ENCODE peak calls at places on chromosomes 6 and 20, in four cellular contexts. H is GM23248, J is PC-3, V is GM23338. N is an unnamed sample. For H3K36me3, the result is how much of the 10 kb centered on the place peaks cover.

GRCh38 chr6:169328112-169328801 is 74.6 kb upstream of the THBS2 start:
- DNase-seq in V (no peak), H (peak), J (no peak), N (no peak)

GRCh38 chr20:9214676-9215075 is 145.8 kb downstream of the PLCB4 start:
- DNase-seq in V (no peak), H (peak), J (no peak), N (no peak)

GRCh38 chr6:137927777-137928218 is 60.7 kb downstream of the TNFAIP3 start:
- DNase-seq in V (no peak), H (no peak), J (no peak), N (no peak)

GRCh38 chr6:157089258-157089657 is 234.1 kb downstream of the TMEM242 start:
- DNase-seq in V (peak), J (no peak), H (peak), N (peak)

GRCh38 chr20:8215516-8215915 is 83.5 kb downstream of the PLCB1 start:
- DNase-seq in V (no peak), H (no peak), J (no peak), N (no peak)

GRCh38 chr6:44735631-44735963 is 348.1 kb downstream of the CDC5L start:
- DNase-seq in V (no peak), J (peak), H (peak), N (no peak)

GRCh38 chr6:24520929-24521546 is 26.3 kb downstream of the ALDH5A1 start:
- DNase-seq in J (peak), V (peak), H (peak), N (peak)

GRCh38 chr6:57224769-57225515 is 2.8 kb upstream of the RAB23 start:
- DNase-seq in H (peak), V (no peak), J (peak), N (no peak)

GRCh38 chr6:169200931-169201514 is 52.6 kb downstream of the THBS2 start:
- DNase-seq in H (no peak), J (no peak), V (no peak), N (no peak)

GRCh38 chr6:17964633-17965032 is 22.8 kb downstream of the KIF13A start:
- DNase-seq in J (no peak), H (no peak), V (no peak), N (no peak)

GRCh38 chr6:167571550-167571949 is 246.7 kb downstream of the TTLL2 start:
- DNase-seq in V (no peak), H (no peak), J (no peak), N (no peak)

GRCh38 chr6:167573461-167574215 is 248.8 kb downstream of the TTLL2 start:
- DNase-seq in J (no peak), V (no peak), H (no peak), N (no peak)

GRCh38 chr6:167572106-167572505 is 247.2 kb downstream of the TTLL2 start:
- DNase-seq in J (no peak), H (no peak), V (no peak), N (no peak)

GRCh38 chr6:167574431-167575097 is 249.7 kb downstream of the TTLL2 start:
- DNase-seq in J (no peak), V (no peak), H (no peak), N (no peak)

DNA sequence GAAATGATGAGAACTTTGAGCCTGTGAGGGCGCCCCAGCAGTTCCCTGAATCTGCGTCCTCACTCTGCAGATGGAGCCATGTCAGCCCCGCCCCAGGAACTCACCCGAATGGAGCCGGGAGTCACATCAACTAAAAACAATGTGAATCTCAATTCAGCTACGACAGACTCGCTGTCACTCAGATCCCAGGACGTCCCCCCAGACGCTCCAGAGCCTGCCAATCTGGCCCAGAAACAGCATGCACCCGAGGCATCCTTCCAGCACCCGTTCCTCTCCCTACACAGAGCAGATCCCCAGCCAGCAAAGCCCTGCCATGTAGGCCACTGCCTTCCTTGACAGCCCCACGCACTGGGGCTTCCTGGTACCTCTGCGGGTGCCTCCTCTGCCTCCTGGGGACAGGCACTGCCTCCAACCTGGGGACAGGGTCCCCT is 248.0 kb downstream of the TTLL2 start:
- DNase-seq in J (no peak), V (no peak), H (no peak), N (no peak)
- TF ChIP-seq EZH2 in J (no peak), V (no peak), H (no peak), N (no peak)

GRCh38 chr6:11851405-11851804 is 72.8 kb upstream of the ADTRP start:
- DNase-seq in V (no peak), J (peak), H (peak), N (no peak)

GRCh38 chr6:11854418-11855165 is 76.0 kb upstream of the ADTRP start:
- DNase-seq in H (peak), J (peak), V (no peak), N (no peak)

GRCh38 chr6:11855743-11856142 is 77.1 kb upstream of the ADTRP start:
- DNase-seq in J (no peak), H (no peak), V (no peak), N (no peak)

GRCh38 chr6:11852061-11852619 is 73.5 kb upstream of the ADTRP start:
- DNase-seq in H (no peak), V (no peak), J (no peak), N (peak)

GRCh38 chr6:11853678-11854417 is 75.2 kb upstream of the ADTRP start:
- DNase-seq in V (no peak), H (no peak), J (no peak), N (no peak)
- TF ChIP-seq EZH2phosphoT487 in V (no peak), H (no peak), J (no peak), N (no peak)

GRCh38 chr6:94584211-94584610 is 993.1 kb upstream of the MANEA start:
- DNase-seq in V (no peak), H (no peak), J (no peak), N (no peak)
- H3K36me3 ChIP-seq in V (under half), H (under half), J (under half), N (under half)

GRCh38 chr20:19757973-19758887 is at the start of gene RIN2:
- DNase-seq in J (peak), V (peak), H (peak), N (peak)
- TF ChIP-seq EZH2 in J (no peak), V (no peak), H (no peak), N (no peak)

GRCh38 chr20:37202267-37202943 is 23.1 kb upstream of the MROH8 start:
- DNase-seq in J (peak), H (peak), V (peak), N (peak)
- TF ChIP-seq EZH2phosphoT487 in J (no peak), H (peak), V (no peak), N (no peak)

DNA sequence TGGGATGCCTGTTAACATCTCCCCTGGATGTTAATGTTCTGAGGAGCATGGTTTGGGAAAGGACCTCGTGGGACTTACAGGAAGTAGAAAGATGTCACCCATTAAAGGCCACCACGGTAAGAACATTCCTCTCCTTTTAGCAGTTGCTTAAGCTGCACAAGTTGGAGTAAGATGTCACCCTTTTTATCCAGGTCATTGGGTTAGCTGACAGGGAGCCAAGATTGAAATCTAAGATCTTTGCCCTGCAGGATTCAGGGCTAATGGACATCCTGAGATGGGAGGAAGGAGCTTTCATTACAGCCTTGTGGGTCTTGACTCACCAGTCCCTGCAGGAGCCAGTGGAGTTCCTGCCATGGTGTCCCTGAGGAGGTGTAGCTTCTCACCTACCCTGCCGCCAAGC is 22.1 kb downstream of the PABPC1L start:
- DNase-seq in J (no peak), V (no peak), H (no peak), N (no peak)
- H3K36me3 ChIP-seq in J (under half), V (under half), H (under half), N (under half)

GRCh38 chr6:133888931-133889556 is at the start of gene TCF21:
- DNase-seq in V (peak), H (peak), J (no peak), N (peak)

GRCh38 chr6:133890941-133891813 is 2.3 kb downstream of the TCF21 start:
- DNase-seq in J (no peak), V (peak), H (peak), N (peak)

GRCh38 chr6:133891814-133892443 is 3.0 kb downstream of the TCF21 start:
- DNase-seq in V (no peak), H (peak), J (no peak), N (no peak)

GRCh38 chr6:133887478-133887877 is 1.4 kb upstream of the TCF21 start:
- DNase-seq in J (no peak), H (no peak), V (no peak), N (no peak)

DNA sequence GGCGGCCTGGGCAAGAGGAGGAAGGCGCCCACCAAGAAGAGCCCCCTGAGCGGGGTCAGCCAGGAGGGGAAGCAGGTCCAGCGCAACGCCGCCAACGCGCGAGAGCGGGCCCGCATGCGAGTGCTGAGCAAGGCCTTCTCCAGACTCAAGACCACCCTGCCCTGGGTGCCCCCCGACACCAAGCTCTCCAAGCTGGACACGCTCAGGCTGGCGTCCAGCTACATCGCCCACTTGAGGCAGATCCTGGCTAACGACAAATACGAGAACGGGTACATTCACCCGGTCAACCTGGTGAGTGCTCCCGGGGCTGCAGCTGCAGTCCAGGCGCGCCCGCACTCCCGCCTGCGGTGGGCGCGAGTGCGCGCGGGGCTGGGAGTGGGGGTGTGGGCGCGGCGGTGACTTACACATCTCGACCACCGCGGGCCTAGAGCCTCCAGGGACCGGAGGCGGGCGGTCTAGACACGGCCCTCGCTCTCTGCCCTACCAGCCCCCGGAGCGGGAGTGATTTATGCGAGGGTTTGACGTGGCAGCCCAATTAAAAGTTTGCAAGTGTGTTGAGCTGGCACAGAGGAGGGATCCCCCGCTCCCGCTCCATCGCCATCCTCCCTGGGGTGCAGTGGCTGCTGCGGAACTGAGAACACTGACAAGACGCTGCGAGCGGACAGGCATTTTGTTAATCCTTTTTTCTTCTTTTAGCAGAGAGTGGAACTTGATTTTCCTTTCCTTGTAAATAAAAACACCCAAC is 816 bp downstream of the TCF21 start:
- DNase-seq in V (peak), H (peak), J (no peak), N (peak)
- TF ChIP-seq EZH2 in V (peak), H (no peak), J (no peak), N (peak)